ENCODE peak calls at places on chromosome 1, in five cellular contexts. X, T, P, W and D are unnamed samples. For H3K27me3, the result is how much of the 10 kb centered on the place peaks cover.

GRCh38 chr1:175510914-175511313 is 232.5 kb downstream of the TNR start:
- DNase-seq in X (no peak), T (no peak), P (no peak), W (no peak), D (no peak)

GRCh38 chr1:185291647-185292046 is 25.4 kb downstream of the IVNS1ABP start:
- DNase-seq in X (no peak), T (no peak), P (no peak), W (no peak), D (no peak)

GRCh38 chr1:201539561-201540404 is 856 bp downstream of the NAV1 start:
- DNase-seq in X (peak), T (no peak), P (peak), W (peak), D (no peak)

GRCh38 chr1:63041660-63042059 is 257.7 kb downstream of the ATG4C start:
- DNase-seq in X (no peak), T (no peak), P (no peak), W (no peak), D (no peak)

GRCh38 chr1:11061652-11062365 is 2.0 kb upstream of the SRM start:
- DNase-seq in X (no peak), T (no peak), P (no peak), W (no peak), D (no peak)

GRCh38 chr1:8625981-8626898 is 191.2 kb downstream of the RERE start:
- DNase-seq in X (no peak), T (peak), P (peak), W (peak), D (peak)

GRCh38 chr1:52702886-52703787 is 5.0 kb upstream of the COA7 start:
- DNase-seq in X (peak), T (peak), P (peak), W (peak), D (no peak)

GRCh38 chr1:42703888-42704464 is 21.8 kb downstream of the YBX1 start:
- DNase-seq in X (no peak), T (no peak), P (no peak), W (no peak), D (no peak)

GRCh38 chr1:172472495-172472894 is 28.6 kb upstream of the PIGC start:
- DNase-seq in X (no peak), T (no peak), P (no peak), W (no peak), D (no peak)

GRCh38 chr1:14866841-14867626 is 268.5 kb downstream of the KAZN start:
- DNase-seq in X (peak), T (no peak), P (no peak), W (no peak), D (no peak)

GRCh38 chr1:149849246-149849946 is 50.0 kb upstream of the BOLA1 start:
- DNase-seq in X (peak), T (no peak), P (no peak), W (no peak), D (no peak)

GRCh38 chr1:231190456-231190855 is 28.6 kb downstream of the TRIM67 start:
- DNase-seq in X (no peak), T (no peak), P (no peak), W (no peak), D (no peak)

GRCh38 chr1:192225713-192226112 is 67.5 kb downstream of the RGS18 start:
- DNase-seq in X (no peak), T (peak), P (no peak), W (peak), D (peak)

GRCh38 chr1:178192686-178193085 is 98.8 kb downstream of the RASAL2 start:
- DNase-seq in X (no peak), T (peak), P (peak), W (peak), D (peak)

GRCh38 chr1:86380257-86380861 is 15.8 kb downstream of the ODF2L start:
- DNase-seq in X (no peak), T (peak), P (peak), W (peak), D (peak)

GRCh38 chr1:150535511-150536281 is 13.5 kb upstream of the ADAMTSL4 start:
- DNase-seq in X (peak), T (no peak), P (peak), W (peak), D (no peak)

GRCh38 chr1:236659792-236660587 is 26.3 kb upstream of the ACTN2 start:
- DNase-seq in X (peak), T (no peak), P (no peak), W (no peak), D (no peak)

GRCh38 chr1:6005276-6005917 is 13.2 kb upstream of the NPHP4 start:
- DNase-seq in X (no peak), T (no peak), P (no peak), W (no peak), D (no peak)

GRCh38 chr1:218351617-218352438 is 6.7 kb downstream of the TGFB2 start:
- DNase-seq in X (peak), T (peak), P (no peak), W (peak), D (no peak)

GRCh38 chr1:14064649-14065442 is 364.9 kb downstream of the PRDM2 start:
- DNase-seq in X (no peak), T (peak), P (no peak), W (no peak), D (no peak)

GRCh38 chr1:182698977-182699672 is 14.7 kb upstream of the RGS8 start:
- DNase-seq in X (no peak), T (no peak), P (no peak), W (no peak), D (no peak)
- H3K27me3 ChIP-seq in X (under half), T (under half), P (under half), W (under half), D (under half)

DNA sequence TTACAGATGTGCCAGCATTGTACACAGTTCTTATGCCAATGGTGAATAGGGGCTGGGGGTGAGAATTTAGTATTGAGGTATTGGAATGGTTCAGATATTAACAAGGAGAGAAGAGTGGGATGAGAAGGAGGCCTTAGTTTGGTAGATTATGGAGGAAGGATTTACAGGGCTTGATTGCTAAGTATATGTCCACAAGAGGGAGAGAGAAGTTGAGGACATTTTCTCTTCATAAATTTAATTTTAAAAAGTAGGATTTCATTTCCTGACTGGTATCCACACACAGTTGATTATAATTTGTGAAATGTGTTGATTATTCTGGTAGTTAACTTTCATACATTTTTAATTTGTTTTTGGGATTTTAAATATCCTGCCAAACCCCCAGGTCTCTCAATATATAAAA is 213.0 kb downstream of the ADGRL2 start:
- DNase-seq in X (no peak), T (no peak), P (no peak), W (no peak), D (no peak)
- TF ChIP-seq CTCF in X (peak), T (no peak), P (no peak), W (no peak), D (no peak)

GRCh38 chr1:19010995-19011696 is 54.7 kb upstream of the IFFO2 start:
- DNase-seq in X (peak), T (peak), P (peak), W (peak), D (peak)
- H3K27me3 ChIP-seq in X (under half), T (under half), P (under half), W (under half), D (under half)

GRCh38 chr1:45669379-45669778 is 17.0 kb downstream of the GPBP1L1 start:
- DNase-seq in X (no peak), T (no peak), P (no peak), W (peak), D (no peak)
- TF ChIP-seq CTCF in X (no peak), T (no peak), P (no peak), W (no peak), D (no peak)

GRCh38 chr1:110877364-110877763 is 4.4 kb downstream of the CD53 start:
- DNase-seq in X (no peak), T (no peak), P (no peak), W (no peak), D (no peak)
- H3K27me3 ChIP-seq in X (under half), T (under half), P (under half), W (under half), D (under half)

GRCh38 chr1:48007044-48007443 is 9.9 kb upstream of the TRABD2B start:
- DNase-seq in X (no peak), T (peak), P (peak), W (peak), D (no peak)

GRCh38 chr1:48003741-48004503 is 6.7 kb upstream of the TRABD2B start:
- DNase-seq in X (peak), T (no peak), P (no peak), W (no peak), D (no peak)

GRCh38 chr1:48005254-48006162 is 8.3 kb upstream of the TRABD2B start:
- DNase-seq in X (peak), T (no peak), P (peak), W (no peak), D (no peak)

GRCh38 chr1:48002142-48002541 is 5.0 kb upstream of the TRABD2B start:
- DNase-seq in X (peak), T (no peak), P (no peak), W (no peak), D (no peak)

DNA sequence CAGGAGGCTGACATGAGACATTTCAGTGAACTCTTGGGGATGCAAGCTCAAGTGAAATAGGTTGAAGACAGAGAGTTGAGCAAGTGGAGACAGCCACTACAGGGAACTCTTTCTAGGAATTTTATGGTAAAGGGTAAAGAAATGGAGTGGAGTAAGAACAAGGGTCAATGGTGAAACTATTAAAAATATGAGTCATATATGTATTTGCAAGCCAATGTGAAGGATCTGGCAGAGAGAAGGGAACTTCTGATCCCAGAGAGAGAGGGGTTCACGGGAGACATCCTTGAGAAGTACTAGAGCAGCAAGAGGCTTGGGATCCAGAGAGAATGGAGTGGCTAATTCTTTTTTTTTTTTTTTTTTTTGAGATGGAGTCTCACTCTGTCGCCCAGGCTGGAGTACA is 9.1 kb upstream of the TRABD2B start:
- DNase-seq in X (no peak), T (no peak), P (no peak), W (no peak), D (no peak)
- TF ChIP-seq CTCF in X (no peak), T (no peak), P (no peak), W (no peak), D (no peak)

GRCh38 chr1:34884536-34884935 is 25.0 kb upstream of the SMIM12 start:
- DNase-seq in X (no peak), T (no peak), P (no peak), W (no peak), D (no peak)
- H3K27me3 ChIP-seq in X (half or more), T (under half), P (under half), W (under half), D (under half)

DNA sequence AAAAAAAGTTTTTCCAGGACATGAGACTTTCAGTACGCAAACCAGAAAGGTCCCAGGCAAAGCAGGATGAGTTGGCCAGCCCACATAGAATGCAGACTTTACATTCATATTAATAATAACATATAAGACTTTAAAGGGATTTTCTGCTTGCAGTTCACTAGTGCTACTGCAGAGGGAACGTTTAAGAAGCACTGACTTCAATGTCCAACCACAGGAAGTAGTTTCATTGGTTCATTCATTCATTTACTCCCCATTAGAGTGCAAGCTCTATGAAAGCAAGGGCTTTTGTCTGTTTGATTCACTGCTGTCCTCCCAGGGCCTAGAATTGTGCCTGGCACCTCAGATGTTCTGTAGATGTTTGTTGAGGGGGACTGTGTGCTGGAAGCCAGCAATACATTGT is 11.8 kb upstream of the SERINC2 start:
- DNase-seq in X (no peak), T (no peak), P (no peak), W (peak), D (no peak)
- TF ChIP-seq CTCF in X (peak), T (peak), P (no peak), W (peak), D (peak)

DNA sequence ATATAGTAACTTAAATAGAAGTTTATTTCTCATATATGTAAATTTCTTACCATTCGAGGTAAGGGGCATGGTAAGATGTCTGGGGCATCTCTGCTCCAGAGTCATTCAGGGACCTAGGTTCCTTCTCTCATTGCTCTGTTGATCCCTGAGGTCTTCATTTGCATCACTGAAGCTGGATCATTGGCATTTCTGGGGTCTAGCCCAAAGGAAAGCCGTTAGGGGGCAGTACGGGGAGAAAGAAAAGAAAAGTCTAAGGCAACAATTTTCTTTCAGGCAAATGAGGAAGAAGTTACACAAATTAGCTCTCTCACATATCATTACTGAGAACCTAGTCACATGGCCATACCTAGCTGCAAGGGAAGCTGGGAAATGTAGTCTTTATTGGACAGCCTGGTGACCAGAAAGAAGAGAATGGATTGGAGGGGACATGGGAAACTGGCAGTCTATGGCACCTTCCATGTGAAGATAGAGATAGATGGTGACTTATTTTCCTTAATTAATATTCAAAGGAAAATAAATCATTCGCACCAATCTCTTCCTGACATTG is 10.2 kb upstream of the SUSD4 start:
- DNase-seq in X (peak), T (no peak), P (no peak), W (no peak), D (no peak)
- H3K27me3 ChIP-seq in X (under half), T (under half), P (under half), W (under half), D (under half)

GRCh38 chr1:47333578-47333921 is at the start of gene CMPK1:
- DNase-seq in X (peak), T (peak), P (peak), W (peak), D (no peak)
- TF ChIP-seq CTCF in X (no peak), T (peak), P (peak), W (peak), D (no peak)